ENCODE peak calls at places on chromosome 1, in ten cellular contexts. J is NCI-H2029; S is foreskin fibroblast; I is activated CD4-positive, CD25-positive, alpha-beta regulatory T cell treated with anti-CD3 and anti-CD28 coated beads, Interleukin-2, amount 50 U/mL, for 72 hours; X is AG08395; K is non-pigmented ciliary epithelial cell; W is dorsolateral prefrontal cortex; Q is iris pigment epithelial cell; E is fibroblast of mammary gland; M is hepatic stellate cell. D is an unnamed sample.

GRCh38 chr1:25651824-25652741 is 35.5 kb downstream of the MAN1C1 start:
- DNase-seq in J (no peak), S (no peak), W (peak; percentile 41), M (no peak), I (no peak), K (no peak), E (no peak), X (no peak), Q (no peak), D (peak; percentile 39)

GRCh38 chr1:17369466-17369865 is 2.5 kb upstream of the PADI6 start:
- DNase-seq in S (peak; percentile 28), J (no peak), K (peak; percentile 18), W (no peak), M (no peak), Q (peak; percentile 53), X (peak; percentile 46), I (no peak), E (peak; percentile 7), D (no peak)

GRCh38 chr1:112395261-112395831 is 668 bp upstream of the CTTNBP2NL start:
- DNase-seq in E (no peak), X (no peak), J (no peak), M (no peak), W (no peak), K (no peak), I (no peak), S (peak; percentile 31), Q (peak; percentile 32), D (no peak)

GRCh38 chr1:23402286-23403037 is 22.1 kb downstream of the TCEA3 start:
- DNase-seq in W (no peak), I (no peak), M (no peak), K (no peak), S (no peak), J (no peak), E (no peak), X (no peak), Q (no peak), D (peak; percentile 38)

GRCh38 chr1:75630004-75630403 is 19.1 kb upstream of the SLC44A5 start:
- DNase-seq in W (no peak), K (no peak), E (no peak), Q (no peak), X (no peak), I (no peak), S (no peak), M (no peak), J (no peak), D (no peak)

GRCh38 chr1:89550995-89551394 is 26.4 kb downstream of the LRRC8B start:
- DNase-seq in W (no peak), E (no peak), M (no peak), K (no peak), Q (no peak), S (no peak), X (no peak), I (no peak), J (no peak), D (no peak)

GRCh38 chr1:20376880-20377494 is 86.3 kb downstream of the VWA5B1 start:
- DNase-seq in S (peak; percentile 79), W (peak; percentile 68), K (no peak), J (no peak), X (peak; percentile 72), E (peak; percentile 52), M (peak; percentile 70), Q (peak; percentile 28), I (peak; percentile 70), D (peak; percentile 17)

GRCh38 chr1:153422450-153423068 is 6.2 kb downstream of the S100A7A start:
- DNase-seq in I (peak; percentile 54), M (peak; percentile 43), J (no peak), E (peak; percentile 61), Q (peak; percentile 55), X (peak; percentile 67), W (peak; percentile 66), K (peak; percentile 18), S (peak; percentile 81), D (peak; percentile 34)

GRCh38 chr1:181359012-181359411 is 124.3 kb upstream of the CACNA1E start:
- DNase-seq in Q (no peak), W (no peak), S (no peak), X (no peak), E (no peak), J (no peak), K (no peak), I (no peak), M (no peak), D (no peak)

GRCh38 chr1:207822602-207823451 is 71.0 kb downstream of the CD46 start:
- DNase-seq in Q (peak; percentile 70), W (peak; percentile 96), X (peak; percentile 94), I (peak; percentile 66), S (peak; percentile 73), E (peak; percentile 81), K (no peak), M (peak; percentile 98), J (peak; percentile 92), D (peak; percentile 95)

GRCh38 chr1:161502641-161503393 is 2.4 kb upstream of the FCGR2A start:
- DNase-seq in Q (peak; percentile 69), I (no peak), J (no peak), E (peak; percentile 58), K (no peak), S (peak; percentile 12), M (peak; percentile 22), X (peak; percentile 22), W (no peak), D (no peak)

GRCh38 chr1:162168935-162169545 is 99.5 kb downstream of the NOS1AP start:
- DNase-seq in W (no peak), S (peak; percentile 63), J (no peak), Q (no peak), I (no peak), K (no peak), M (no peak), E (peak; percentile 53), X (no peak), D (no peak)

GRCh38 chr1:26060832-26061574 is 6.4 kb downstream of the TRIM63 start:
- DNase-seq in X (no peak), S (no peak), M (no peak), Q (no peak), K (no peak), I (no peak), W (no peak), J (no peak), E (no peak), D (no peak)